ENCODE peak calls at places on chromosomes 7 and 10, in four cellular contexts. L, Y, Z and A are unnamed samples.
A peak's percentile ranks its signal among the peaks of the same experiment; 100 is the strongest.

GRCh38 chr10:116742367-116743265 is at the start of gene HSPA12A:
- DNase-seq in L (peak; percentile 50), Y (no peak), Z (peak; percentile 65), A (peak; percentile 95)

GRCh38 chr7:50268223-50268622 is 36.3 kb upstream of the IKZF1 start:
- DNase-seq in L (no peak), Y (no peak), Z (no peak), A (no peak)

GRCh38 chr10:1706711-1707110 is 30.6 kb downstream of the ADARB2 start:
- DNase-seq in L (no peak), Y (no peak), Z (no peak), A (no peak)

GRCh38 chr10:128695931-128696330 is 569.7 kb upstream of the MKI67 start:
- DNase-seq in L (no peak), Y (no peak), Z (no peak), A (no peak)

GRCh38 chr10:77319557-77319956 is 318.1 kb downstream of the KCNMA1 start:
- DNase-seq in L (no peak), Y (no peak), Z (no peak), A (no peak)

GRCh38 chr10:89805599-89806013 is 104.2 kb downstream of the KIF20B start:
- DNase-seq in L (no peak), Y (no peak), Z (no peak), A (no peak)

GRCh38 chr7:88116395-88116794 is 103.4 kb downstream of the SRI start:
- DNase-seq in L (no peak), Y (no peak), Z (no peak), A (no peak)

GRCh38 chr10:103333934-103334520 is 16.9 kb downstream of the PCGF6 start:
- DNase-seq in L (peak; percentile 32), Y (peak; percentile 10), Z (no peak), A (peak; percentile 42)

GRCh38 chr10:49516216-49516970 is 22.5 kb downstream of the ERCC6 start:
- DNase-seq in L (no peak), Y (no peak), Z (no peak), A (no peak)

GRCh38 chr7:123747620-123748141 is 1.1 kb downstream of the WASL start:
- DNase-seq in L (peak; percentile 39), Y (peak; percentile 87), Z (peak; percentile 89), A (peak; percentile 75)

GRCh38 chr10:101133489-101134298 is 2.6 kb downstream of the TLX1 start:
- DNase-seq in L (no peak), Y (no peak), Z (no peak), A (peak; percentile 50)

GRCh38 chr10:102311025-102311420 is 65.7 kb downstream of the GBF1 start:
- DNase-seq in L (no peak), Y (no peak), Z (no peak), A (no peak)

GRCh38 chr7:84492565-84493034 is 298.0 kb upstream of the SEMA3A start:
- DNase-seq in L (no peak), Y (no peak), Z (no peak), A (peak; percentile 59)

GRCh38 chr10:45470098-45471012 is 96.3 kb downstream of the ALOX5 start:
- DNase-seq in L (no peak), Y (peak; percentile 88), Z (peak; percentile 96), A (peak; percentile 40)

GRCh38 chr7:157674715-157675426 is 338.1 kb downstream of the DNAJB6 start:
- DNase-seq in L (no peak), Y (no peak), Z (no peak), A (no peak)

GRCh38 chr7:140683657-140684056 is 10.9 kb downstream of the ADCK2 start:
- DNase-seq in L (no peak), Y (no peak), Z (no peak), A (no peak)

GRCh38 chr10:27104919-27105318 is 4.6 kb upstream of the ANKRD26 start:
- DNase-seq in L (no peak), Y (no peak), Z (no peak), A (no peak)

GRCh38 chr10:112774210-112774609 is 175.8 kb upstream of the TCF7L2 start:
- DNase-seq in L (no peak), Y (peak; percentile 42), Z (no peak), A (no peak)

GRCh38 chr7:35975851-35976454 is 175.1 kb downstream of the SEPTIN7 start:
- DNase-seq in L (peak; percentile 79), Y (peak; percentile 68), Z (peak; percentile 76), A (peak; percentile 72)

GRCh38 chr10:32332299-32332750 is 14.6 kb downstream of the EPC1 start:
- DNase-seq in L (no peak), Y (no peak), Z (peak; percentile 58), A (no peak)

GRCh38 chr7:101913876-101914275 is 96.5 kb downstream of the CUX1 start:
- DNase-seq in L (no peak), Y (no peak), Z (peak; percentile 83), A (no peak)

GRCh38 chr7:16416289-16417282 is 4.8 kb downstream of the CRPPA start:
- DNase-seq in L (no peak), Y (no peak), Z (no peak), A (no peak)

GRCh38 chr7:82343-83155 is 109.8 kb upstream of the FAM20C start:
- DNase-seq in L (no peak), Y (no peak), Z (no peak), A (peak; percentile 59)

GRCh38 chr10:4240641-4241197 is 455.7 kb upstream of the KLF6 start:
- DNase-seq in L (no peak), Y (no peak), Z (no peak), A (no peak)

GRCh38 chr10:34906021-34906965 is 91.2 kb upstream of the PARD3 start:
- DNase-seq in L (no peak), Y (peak; percentile 20), Z (peak; percentile 16), A (peak; percentile 30)

GRCh38 chr7:127189885-127190284 is 62.9 kb downstream of the GRM8 start:
- DNase-seq in L (no peak), Y (no peak), Z (no peak), A (peak; percentile 27)

DNA sequence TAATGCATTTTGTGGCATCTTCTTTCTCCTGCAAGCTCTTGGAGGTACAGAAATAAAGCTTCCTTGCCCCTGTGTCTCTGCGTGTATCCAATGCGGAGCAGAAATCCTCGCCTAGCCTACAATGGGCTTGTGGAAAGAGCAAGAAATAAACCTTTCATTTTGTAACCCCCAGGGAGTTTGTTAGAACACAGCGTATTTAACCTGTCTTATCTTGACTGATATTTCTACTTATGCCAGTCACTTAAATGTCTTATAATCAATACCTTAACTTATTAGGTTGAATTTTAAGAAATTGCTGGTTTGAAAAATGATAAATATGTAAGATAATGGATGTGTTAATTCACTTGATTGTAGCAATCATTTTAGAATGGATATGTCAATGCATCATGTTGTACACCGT is 629.8 kb upstream of the IGFBP3 start:
- DNase-seq in L (no peak), Y (no peak), Z (no peak), A (no peak)
- TF ChIP-seq REST in L (no peak), Y (no peak), Z (no peak), A (no peak)

GRCh38 chr7:96308253-96308949 is 13.5 kb downstream of the SLC25A13 start:
- DNase-seq in L (no peak), Y (peak; percentile 65), Z (peak; percentile 46), A (no peak)
- TF ChIP-seq ZBTB33 in L (no peak), Y (no peak), Z (no peak), A (no peak)

DNA sequence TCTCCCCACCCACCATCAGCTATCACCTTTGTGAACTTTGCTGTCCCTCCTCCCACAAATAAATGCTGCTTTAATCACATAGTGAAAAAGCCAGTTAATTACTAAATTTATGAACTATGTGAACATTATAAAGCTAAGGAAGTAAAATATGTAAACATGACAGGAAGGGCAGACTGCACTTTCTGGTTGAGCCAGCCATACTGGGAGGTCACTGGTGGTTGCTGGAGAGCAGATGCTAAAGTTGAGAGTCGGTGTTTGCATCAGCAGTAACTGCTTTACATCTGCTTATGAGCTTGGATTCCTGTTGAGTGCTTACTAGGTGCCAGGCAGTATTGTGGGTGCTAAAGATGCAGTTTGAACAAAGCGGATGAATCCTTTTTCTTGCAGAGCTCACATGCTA is 209.9 kb upstream of the FZD1 start:
- DNase-seq in L (no peak), Y (no peak), Z (no peak), A (no peak)
- TF ChIP-seq ELF1 in L (no peak), Y (no peak), Z (no peak), A (no peak)

GRCh38 chr7:23181684-23182553 is at the start of gene NUP42:
- DNase-seq in L (peak; percentile 99), Y (peak; percentile 99), Z (peak; percentile 99), A (peak; percentile 97)
- TF ChIP-seq REST in L (no peak), Y (no peak), Z (no peak), A (peak; percentile 6)